ENCODE peak calls at places on chromosomes 6 and 20, in six cellular contexts. R is fibroblast of the aortic adventitia, G is hypothalamus, O is WERI-Rb-1, U is RCC 7860, D is neural crest cell. I is an unnamed sample.

GRCh38 chr6:44129841-44130322 is 2.5 kb downstream of the TMEM63B start:
- DNase-seq in R (no peak), G (no peak), O (no peak), U (no peak), D (no peak), I (peak)

GRCh38 chr6:163428373-163428772 is 13.9 kb downstream of the QKI start:
- DNase-seq in R (no peak), G (no peak), O (no peak), U (no peak), D (no peak), I (no peak)

GRCh38 chr20:44810061-44810390 is 320 bp downstream of the RIMS4 start:
- DNase-seq in R (no peak), G (no peak), O (no peak), U (no peak), D (no peak), I (no peak)

GRCh38 chr6:63783096-63783495 is 147.5 kb downstream of the PHF3 start:
- DNase-seq in R (no peak), G (no peak), O (no peak), U (no peak), D (no peak), I (no peak)

GRCh38 chr6:148235446-148235845 is 107.2 kb upstream of the SASH1 start:
- DNase-seq in R (peak), G (no peak), O (no peak), U (no peak), D (no peak), I (no peak)

GRCh38 chr6:43278524-43279078 is 19.5 kb upstream of the SLC22A7 start:
- DNase-seq in R (peak), G (no peak), O (no peak), U (peak), D (no peak), I (no peak)

GRCh38 chr6:158849899-158850806 is 31.0 kb upstream of the EZR start:
- DNase-seq in R (peak), G (no peak), O (no peak), U (peak), D (no peak), I (no peak)

GRCh38 chr6:135037541-135037940 is 17.1 kb downstream of the HBS1L start:
- DNase-seq in R (no peak), G (no peak), O (no peak), U (no peak), D (no peak), I (no peak)

GRCh38 chr6:33277663-33278391 is 904 bp downstream of the B3GALT4 start:
- DNase-seq in R (no peak), G (no peak), O (peak), U (peak), D (no peak), I (no peak)

GRCh38 chr20:32638848-32639247 is 34.9 kb downstream of the C20orf203 start:
- DNase-seq in R (peak), G (no peak), O (no peak), U (no peak), D (no peak), I (peak)

GRCh38 chr6:151808331-151809241 is 1.1 kb downstream of the ESR1 start:
- DNase-seq in R (no peak), G (no peak), O (peak), U (no peak), D (no peak), I (no peak)

GRCh38 chr6:41683460-41684310 is 45.4 kb downstream of the MDFI start:
- DNase-seq in R (peak), G (peak), O (peak), U (peak), D (peak), I (peak)

GRCh38 chr6:46191961-46192360 is 21.2 kb upstream of the ENPP5 start:
- DNase-seq in R (peak), G (no peak), O (no peak), U (peak), D (no peak), I (no peak)

GRCh38 chr6:125190667-125191066 is 37.1 kb downstream of the TPD52L1 start:
- DNase-seq in R (no peak), G (no peak), O (no peak), U (no peak), D (no peak), I (no peak)

GRCh38 chr20:53216856-53217576 is 244.9 kb downstream of the TSHZ2 start:
- DNase-seq in R (peak), G (no peak), O (peak), U (no peak), D (peak), I (peak)

GRCh38 chr20:57638173-57638894 is 18.1 kb upstream of the ZBP1 start:
- DNase-seq in R (no peak), G (no peak), O (no peak), U (peak), D (no peak), I (no peak)

GRCh38 chr20:16107172-16107870 is 465.9 kb downstream of the KIF16B start:
- DNase-seq in R (no peak), G (no peak), O (peak), U (no peak), D (no peak), I (peak)

GRCh38 chr6:167408235-167408869 is 83.5 kb downstream of the TTLL2 start:
- DNase-seq in R (no peak), G (no peak), O (no peak), U (no peak), D (no peak), I (no peak)

GRCh38 chr6:54071941-54072340 is 39.3 kb upstream of the MLIP start:
- DNase-seq in R (no peak), G (no peak), O (no peak), U (no peak), D (no peak), I (no peak)

GRCh38 chr6:11374036-11375010 is 141.9 kb upstream of the NEDD9 start:
- DNase-seq in R (no peak), G (no peak), O (no peak), U (no peak), D (no peak), I (no peak)

GRCh38 chr20:59010995-59011873 is 4.2 kb upstream of the CTSZ start:
- DNase-seq in R (peak), G (no peak), O (no peak), U (peak), D (no peak), I (no peak)

GRCh38 chr20:17884318-17885003 is 84.1 kb downstream of the SNX5 start:
- DNase-seq in R (no peak), G (no peak), O (no peak), U (no peak), D (no peak), I (no peak)

GRCh38 chr6:56144538-56145324 is 102.6 kb downstream of the COL21A1 start:
- DNase-seq in R (peak), G (no peak), O (no peak), U (peak), D (no peak), I (no peak)

GRCh38 chr6:38975621-38976049 is 72.9 kb upstream of the GLP1R start:
- DNase-seq in R (peak), G (no peak), O (no peak), U (no peak), D (no peak), I (no peak)

GRCh38 chr6:160048471-160048870 is 73.1 kb upstream of the SLC22A1 start:
- DNase-seq in R (no peak), G (no peak), O (no peak), U (no peak), D (no peak), I (no peak)

GRCh38 chr6:88179692-88180091 is 13.5 kb upstream of the CNR1 start:
- DNase-seq in R (no peak), G (no peak), O (no peak), U (no peak), D (no peak), I (no peak)

GRCh38 chr6:37244430-37245310 is 12.9 kb upstream of the TBC1D22B start:
- DNase-seq in R (peak), G (no peak), O (no peak), U (peak), D (no peak), I (no peak)

GRCh38 chr6:35011096-35012041 is 122.3 kb downstream of the ANKS1A start:
- DNase-seq in R (no peak), G (no peak), O (no peak), U (no peak), D (no peak), I (no peak)

GRCh38 chr6:100096356-100096755 is 102.3 kb upstream of the MCHR2 start:
- DNase-seq in R (no peak), G (no peak), O (no peak), U (no peak), D (no peak), I (no peak)

GRCh38 chr6:113719545-113719944 is 137.6 kb upstream of the MARCKS start:
- DNase-seq in R (peak), G (no peak), O (no peak), U (no peak), D (no peak), I (no peak)

GRCh38 chr6:74369556-74369993 is 673.6 kb downstream of the CD109 start:
- DNase-seq in R (peak), G (no peak), O (no peak), U (no peak), D (no peak), I (no peak)

GRCh38 chr6:116229287-116229913 is 24.5 kb downstream of the TSPYL4 start:
- DNase-seq in R (peak), G (peak), O (peak), U (no peak), D (peak), I (peak)

GRCh38 chr6:13404115-13404891 is 76.0 kb upstream of the TBC1D7 start:
- DNase-seq in R (peak), G (no peak), O (no peak), U (no peak), D (no peak), I (no peak)

GRCh38 chr20:37298190-37298939 is 8.9 kb downstream of the MANBAL start:
- DNase-seq in R (peak), G (no peak), O (no peak), U (no peak), D (no peak), I (no peak)

GRCh38 chr6:110180228-110181008 is at the start of gene CDC40:
- DNase-seq in R (no peak), G (peak), O (peak), U (no peak), D (peak), I (peak)

GRCh38 chr6:150403458-150404245 is 34.8 kb downstream of the IYD start:
- DNase-seq in R (peak), G (no peak), O (no peak), U (peak), D (no peak), I (no peak)

I was measured in BE2C.